ENCODE peak calls at places on chromosome 1, in nine cellular contexts. Q, F, X, L, P, C, G, J and I are unnamed samples.

GRCh38 chr1:196628838-196629237 is 20.6 kb upstream of the KCNT2 start:
- DNase-seq in C (no peak), Q (no peak), J (no peak), X (no peak), P (no peak), F (no peak), L (no peak), G (no peak), I (no peak)

GRCh38 chr1:227392984-227393764 is 74.9 kb upstream of the CDC42BPA start:
- DNase-seq in C (no peak), F (no peak), J (no peak), P (no peak), G (no peak), Q (no peak), X (no peak), L (no peak), I (no peak)

GRCh38 chr1:162019006-162019405 is 4.7 kb downstream of the OLFML2B start:
- DNase-seq in J (no peak), F (peak), P (no peak), L (peak), Q (peak), G (no peak), X (no peak), C (no peak), I (no peak)

GRCh38 chr1:72516826-72517225 is 234.5 kb upstream of the NEGR1 start:
- DNase-seq in L (peak), F (no peak), G (no peak), Q (no peak), P (no peak), C (no peak), X (no peak), J (no peak), I (no peak)

GRCh38 chr1:62144238-62144831 is 50.3 kb upstream of the L1TD1 start:
- DNase-seq in J (no peak), X (peak), L (peak), F (peak), P (peak), C (no peak), G (no peak), Q (peak), I (no peak)

GRCh38 chr1:54792686-54793282 is 8.3 kb downstream of the TTC22 start:
- DNase-seq in P (no peak), G (no peak), J (no peak), X (no peak), L (no peak), F (no peak), C (no peak), Q (no peak), I (no peak)

GRCh38 chr1:229759037-229759435 is 133.0 kb downstream of the URB2 start:
- DNase-seq in L (peak), F (no peak), P (no peak), X (no peak), C (no peak), G (no peak), Q (peak), J (no peak), I (no peak)

GRCh38 chr1:198543670-198544260 is 3.3 kb upstream of the ATP6V1G3 start:
- DNase-seq in L (no peak), J (no peak), F (no peak), C (no peak), P (peak), G (no peak), X (no peak), Q (no peak), I (no peak)

GRCh38 chr1:8421721-8422120 is 103.8 kb downstream of the SLC45A1 start:
- DNase-seq in L (no peak), J (no peak), G (no peak), F (no peak), C (peak), Q (no peak), X (no peak), P (no peak), I (no peak)

GRCh38 chr1:231376875-231377549 is 38.9 kb downstream of the SPRTN start:
- DNase-seq in C (no peak), G (no peak), L (no peak), F (no peak), Q (no peak), J (no peak), X (no peak), P (no peak), I (no peak)

GRCh38 chr1:18426580-18426979 is 54.1 kb upstream of the KLHDC7A start:
- DNase-seq in Q (no peak), G (no peak), C (no peak), X (no peak), L (no peak), F (no peak), J (no peak), P (no peak), I (no peak)

DNA sequence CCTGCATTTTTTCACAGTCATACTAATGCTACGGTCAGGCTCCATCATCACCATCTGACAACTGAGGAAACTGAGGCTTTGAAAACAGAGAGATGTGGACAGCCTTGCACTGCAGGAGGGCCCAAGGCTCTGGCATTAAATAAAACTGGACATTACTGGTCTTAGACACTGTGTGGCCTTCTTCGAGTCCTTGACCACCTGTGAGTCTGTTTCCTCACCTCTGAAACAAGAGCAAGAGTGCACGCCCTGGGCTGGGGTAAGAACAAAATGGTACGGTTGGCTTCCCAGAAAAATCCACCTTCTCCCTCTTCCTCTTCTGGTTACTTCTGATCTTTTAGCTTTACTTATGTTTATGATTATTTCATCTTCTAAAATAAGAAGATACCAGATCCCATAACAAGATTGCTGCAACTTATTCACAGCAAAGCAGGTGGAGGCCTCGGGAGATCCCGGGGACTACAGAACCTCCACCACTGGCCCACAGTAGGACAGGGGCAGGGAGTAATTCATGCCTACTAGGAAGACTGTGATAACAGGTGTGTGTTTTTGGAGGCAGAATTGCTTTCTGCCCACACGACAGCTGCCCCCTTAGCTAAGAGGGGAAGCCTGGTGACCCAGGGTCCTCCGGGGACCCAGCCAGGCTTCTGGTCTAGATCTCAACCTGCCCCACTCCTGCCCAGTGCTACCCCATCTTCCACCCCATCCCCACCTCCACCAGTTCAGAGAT is 156.4 kb upstream of the EDN2 start:
- DNase-seq in L (no peak), F (no peak), G (no peak), X (no peak), J (no peak), Q (no peak), C (no peak), P (no peak), I (no peak)
- TF ChIP-seq CTCF in L (no peak), F (no peak), G (no peak), X (no peak), J (no peak), Q (no peak), C (no peak), P (no peak), I (no peak)

DNA sequence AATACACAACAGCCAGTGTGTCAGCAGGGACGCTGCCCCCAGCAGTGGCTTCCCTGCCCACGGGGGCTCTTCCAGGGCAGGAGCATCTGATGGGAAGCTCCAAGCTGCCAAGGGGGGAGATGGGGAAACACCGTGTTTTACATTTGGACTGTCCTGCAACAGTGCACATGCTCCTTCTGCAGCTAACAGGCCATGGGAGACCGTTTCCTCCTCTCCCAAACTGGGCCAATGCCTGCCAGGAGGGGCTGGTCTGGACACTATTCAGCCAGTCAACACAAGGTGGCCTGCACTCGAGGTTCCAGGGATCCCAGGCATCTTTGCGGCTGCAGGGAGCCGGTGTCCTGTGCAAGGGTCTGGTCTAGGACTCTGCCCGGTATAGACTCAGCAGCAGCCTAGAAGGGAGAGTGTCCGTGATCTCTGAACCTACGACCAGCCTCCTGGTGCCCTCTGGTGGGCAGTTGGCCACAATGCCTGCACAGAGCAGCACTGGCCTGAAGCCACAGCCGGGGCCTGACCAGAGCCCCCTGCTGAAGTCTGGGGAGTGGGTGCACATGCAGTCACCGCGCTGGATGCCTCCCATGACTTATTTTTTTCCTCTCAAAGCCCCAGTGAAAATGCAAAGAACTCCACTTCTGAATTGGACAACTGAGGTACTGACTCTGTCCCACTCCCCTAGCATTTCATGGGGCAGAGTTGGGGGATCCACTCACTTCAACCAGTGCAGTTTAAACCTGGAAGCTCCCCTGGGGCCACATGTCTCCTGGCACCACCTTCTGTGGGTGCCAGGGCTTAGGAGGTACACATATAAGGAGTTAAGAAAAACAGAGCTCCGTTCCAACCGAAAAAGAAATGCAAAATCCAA is 33.3 kb downstream of the RCC2 start:
- DNase-seq in G (peak), J (peak), Q (peak), C (peak), F (peak), L (peak), P (peak), X (peak), I (peak)
- TF ChIP-seq CTCF in G (peak), J (peak), Q (peak), C (peak), F (peak), L (peak), P (peak), X (peak), I (peak)

DNA sequence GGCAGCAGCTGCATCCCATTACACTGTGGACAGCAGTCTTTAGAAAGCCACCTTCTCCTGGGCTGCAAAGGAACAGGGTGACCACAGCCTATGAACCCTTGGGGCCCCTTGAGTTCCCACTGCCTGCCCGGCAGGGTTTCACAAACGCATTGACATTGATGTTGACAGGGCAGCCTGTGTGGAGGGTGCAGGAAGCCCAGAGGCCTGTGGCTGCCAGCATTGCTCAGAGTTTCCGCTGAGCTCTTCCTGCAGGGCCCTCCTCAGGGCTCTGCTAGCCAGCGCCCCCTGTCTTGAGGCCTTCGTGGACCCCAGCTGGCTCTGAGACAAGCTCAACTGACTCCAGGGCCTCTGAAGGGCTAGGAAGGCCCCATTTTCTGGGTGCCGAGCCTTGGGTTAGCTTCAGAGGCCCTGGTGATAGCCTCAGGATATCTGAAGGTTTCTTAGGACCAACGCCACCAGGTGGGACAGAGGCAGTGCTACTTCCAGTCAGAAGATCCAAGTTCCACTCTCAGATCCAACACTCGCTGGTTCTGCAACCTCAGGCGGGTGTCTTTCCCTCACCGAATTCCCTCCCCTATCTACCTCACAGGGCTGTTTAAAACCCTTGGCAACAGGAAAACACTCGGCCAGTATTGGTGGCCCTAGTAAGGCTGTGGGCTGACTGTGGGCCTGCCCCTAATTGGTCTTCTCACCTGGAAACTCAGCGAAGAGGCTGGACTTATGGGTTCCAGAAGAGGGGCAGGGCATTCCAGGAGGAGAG is 27.2 kb upstream of the EPS8L3 start:
- DNase-seq in L (no peak), G (peak), P (peak), X (peak), F (no peak), Q (no peak), C (peak), J (peak), I (peak)
- TF ChIP-seq CTCF in L (peak), G (no peak), P (peak), X (peak), F (no peak), Q (peak), C (peak), J (peak), I (peak)

DNA sequence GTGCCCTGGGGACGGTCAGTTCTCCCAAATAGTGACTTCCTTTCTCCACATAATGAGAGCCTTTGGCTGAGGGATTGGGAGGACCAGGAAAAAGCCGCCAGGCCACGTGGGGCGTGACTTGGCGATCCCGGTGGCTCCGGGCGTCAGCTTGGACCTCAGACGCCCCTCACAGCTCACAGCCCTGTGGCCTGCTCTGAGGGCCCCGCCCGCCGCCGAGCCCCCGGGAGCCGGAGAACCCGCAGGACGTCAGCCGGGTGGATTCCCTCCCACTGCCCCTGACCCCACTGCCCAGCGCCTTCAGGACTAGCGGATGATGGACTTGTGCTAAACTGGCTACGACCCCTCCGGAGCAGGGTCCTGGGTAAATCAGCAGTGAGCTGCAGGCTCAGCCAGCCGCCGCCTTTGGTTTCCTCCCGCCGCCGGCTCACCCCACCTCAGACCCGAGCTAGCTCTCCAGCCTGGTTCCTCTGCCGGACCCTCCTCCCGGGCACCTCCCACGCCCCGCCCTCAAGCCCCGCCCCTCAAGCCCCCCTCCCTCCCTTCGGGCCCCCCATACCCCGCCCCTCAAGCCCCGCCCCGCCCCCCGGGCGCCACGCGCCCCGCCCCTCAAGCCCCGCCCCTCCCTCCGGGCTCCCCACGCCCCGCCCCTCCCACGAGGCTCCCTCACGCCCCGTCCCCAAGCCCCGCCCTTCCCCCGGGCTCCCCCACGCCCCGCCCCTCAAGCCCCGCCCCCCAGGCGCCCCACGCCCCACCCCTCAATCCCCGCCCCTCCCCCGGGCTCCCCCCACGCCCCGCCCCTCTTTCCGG is 10.0 kb upstream of the FAAP20 start:
- DNase-seq in F (no peak), J (no peak), X (peak), Q (no peak), G (no peak), C (peak), P (no peak), L (no peak), I (peak)
- TF ChIP-seq CTCF in F (no peak), J (no peak), X (no peak), Q (no peak), G (no peak), C (no peak), P (no peak), L (no peak), I (no peak)

GRCh38 chr1:36475341-36475740 is 7.4 kb downstream of the CSF3R start:
- DNase-seq in C (no peak), J (no peak), Q (no peak), P (no peak), F (no peak), G (no peak), X (no peak), L (no peak), I (no peak)

GRCh38 chr1:36472656-36473055 is 8.5 kb upstream of the MRPS15 start:
- DNase-seq in Q (no peak), F (no peak), X (no peak), C (no peak), P (no peak), G (no peak), J (no peak), L (no peak), I (no peak)

GRCh38 chr1:36479505-36480051 is 3.1 kb downstream of the CSF3R start:
- DNase-seq in L (no peak), Q (no peak), G (no peak), F (no peak), J (no peak), P (no peak), X (no peak), C (no peak), I (no peak)

GRCh38 chr1:36476945-36477344 is 5.8 kb downstream of the CSF3R start:
- DNase-seq in G (no peak), C (no peak), P (no peak), F (no peak), L (no peak), J (no peak), X (no peak), Q (no peak), I (no peak)

GRCh38 chr1:36475910-36476604 is 6.7 kb downstream of the CSF3R start:
- DNase-seq in P (no peak), F (no peak), C (no peak), J (no peak), Q (no peak), X (no peak), L (no peak), G (no peak), I (no peak)
- TF ChIP-seq CTCF in P (no peak), F (no peak), C (no peak), J (no peak), Q (no peak), X (no peak), L (peak), G (no peak), I (no peak)

DNA sequence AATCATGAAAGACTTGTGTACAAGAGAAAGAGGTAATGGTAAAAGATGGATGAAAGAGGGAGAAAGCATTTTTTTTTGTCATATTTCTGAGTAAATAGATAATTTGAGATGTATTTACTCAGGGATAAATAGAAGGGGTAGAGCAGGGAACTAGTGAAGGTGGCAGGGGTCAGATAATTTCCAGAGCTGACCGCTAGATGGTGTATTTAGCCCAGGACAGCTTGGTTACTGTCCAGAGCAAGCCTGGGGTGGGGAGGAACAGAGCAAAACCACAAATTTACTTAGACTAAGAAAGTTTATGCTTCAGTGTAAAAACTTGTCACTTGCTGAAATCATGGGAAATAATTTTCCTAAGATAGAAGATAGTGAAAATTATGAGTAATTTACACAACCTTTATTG is 91.5 kb downstream of the XCL2 start:
- DNase-seq in X (no peak), F (no peak), L (no peak), Q (no peak), C (no peak), J (no peak), G (no peak), P (no peak), I (no peak)
- TF ChIP-seq CTCF in X (no peak), F (peak), L (peak), Q (peak), C (no peak), J (no peak), G (no peak), P (peak), I (no peak)

GRCh38 chr1:27940297-27940696 is 5.5 kb downstream of the SMPDL3B start:
- DNase-seq in Q (no peak), X (peak), P (peak), F (peak), G (peak), L (no peak), C (peak), J (peak), I (peak)
- TF ChIP-seq CTCF in Q (peak), X (peak), P (peak), F (no peak), G (no peak), L (peak), C (no peak), J (peak), I (peak)

GRCh38 chr1:63322248-63322943 is at the start of gene FOXD3:
- DNase-seq in Q (no peak), L (no peak), G (no peak), P (peak), J (no peak), C (no peak), X (peak), F (no peak), I (peak)
- TF ChIP-seq CTCF in Q (no peak), L (no peak), G (no peak), P (no peak), J (no peak), C (no peak), X (no peak), F (no peak), I (no peak)